ENCODE peak calls at places on chromosomes 11 and 22, in four cellular contexts. Y, K, T and I are unnamed samples.

GRCh38 chr11:135074397-135074998 is 662.5 kb upstream of the B3GAT1 start:
- DNase-seq in T (no peak), Y (no peak), K (no peak), I (no peak)

GRCh38 chr11:73334244-73335203 is 26.4 kb downstream of the ARHGEF17 start:
- DNase-seq in Y (peak), K (no peak), T (no peak), I (no peak)

GRCh38 chr11:73980001-73980960 is 2.4 kb downstream of the UCP2 start:
- DNase-seq in Y (peak), T (peak), K (peak), I (peak)

GRCh38 chr22:19105867-19106802 is 16.1 kb downstream of the DGCR2 start:
- DNase-seq in T (no peak), K (peak), Y (peak), I (no peak)

GRCh38 chr11:65741185-65741584 is 20.6 kb upstream of the RNASEH2C start:
- DNase-seq in Y (no peak), T (no peak), K (no peak), I (no peak)

GRCh38 chr11:61833478-61833877 is 5.4 kb downstream of the FADS2 start:
- DNase-seq in T (no peak), Y (no peak), K (no peak), I (no peak)

GRCh38 chr11:66267379-66268209 is 845 bp upstream of the RAB1B start:
- DNase-seq in Y (peak), T (peak), K (peak), I (peak)

GRCh38 chr11:120978701-120979100 is 45.2 kb upstream of the TBCEL start:
- DNase-seq in T (no peak), Y (no peak), K (no peak), I (no peak)

GRCh38 chr11:69664901-69665300 is 10.3 kb downstream of the LTO1 start:
- DNase-seq in T (no peak), Y (no peak), K (no peak), I (no peak)

GRCh38 chr11:113908107-113908506 is 3.5 kb downstream of the HTR3B start:
- DNase-seq in Y (no peak), T (no peak), K (no peak), I (no peak)